ENCODE peak calls at places on chromosomes 4 and X, in seven cellular contexts. One of them, this sample, is unnamed.

GRCh38 chr4:151538963-151539362 is 130.0 kb downstream of the FHIP1A start:
- DNase-seq in Peyer's patch: no peak
- DNase-seq in left ventricle myocardium inferior: no peak
- DNase-seq in cardiac muscle cell: no peak
- DNase-seq in cardiac fibroblast: no peak
- DNase-seq in naive thymus-derived CD4-positive, alpha-beta T cell: no peak
- DNase-seq in CD8-positive, alpha-beta memory T cell: no peak
- DNase-seq in this sample: no peak

GRCh38 chrX:24646745-24647182 is 383 bp downstream of the PCYT1B start:
- DNase-seq in naive thymus-derived CD4-positive, alpha-beta T cell: no peak
- DNase-seq in cardiac fibroblast: peak; percentile 1
- DNase-seq in CD8-positive, alpha-beta memory T cell: peak; percentile 4
- DNase-seq in left ventricle myocardium inferior: no peak
- DNase-seq in cardiac muscle cell: peak; percentile 30
- DNase-seq in Peyer's patch: no peak
- DNase-seq in this sample: no peak

GRCh38 chr4:147834480-147834879 is 102.6 kb downstream of the ARHGAP10 start:
- DNase-seq in naive thymus-derived CD4-positive, alpha-beta T cell: no peak
- DNase-seq in CD8-positive, alpha-beta memory T cell: no peak
- DNase-seq in cardiac fibroblast: no peak
- DNase-seq in left ventricle myocardium inferior: no peak
- DNase-seq in cardiac muscle cell: no peak
- DNase-seq in Peyer's patch: no peak
- DNase-seq in this sample: no peak

GRCh38 chrX:64394059-64394873 is 986 bp downstream of the MTMR8 start:
- DNase-seq in naive thymus-derived CD4-positive, alpha-beta T cell: no peak
- DNase-seq in cardiac muscle cell: no peak
- DNase-seq in Peyer's patch: no peak
- DNase-seq in left ventricle myocardium inferior: no peak
- DNase-seq in cardiac fibroblast: no peak
- DNase-seq in CD8-positive, alpha-beta memory T cell: no peak
- DNase-seq in this sample: no peak

GRCh38 chr4:15455290-15455689 is 14.4 kb upstream of the CC2D2A start:
- DNase-seq in left ventricle myocardium inferior: peak; percentile 40
- DNase-seq in Peyer's patch: no peak
- DNase-seq in cardiac fibroblast: peak; percentile 96
- DNase-seq in naive thymus-derived CD4-positive, alpha-beta T cell: no peak
- DNase-seq in cardiac muscle cell: peak; percentile 89
- DNase-seq in CD8-positive, alpha-beta memory T cell: no peak
- DNase-seq in this sample: no peak

GRCh38 chr4:85030156-85030555 is 63.7 kb upstream of the WDFY3 start:
- DNase-seq in naive thymus-derived CD4-positive, alpha-beta T cell: no peak
- DNase-seq in cardiac muscle cell: no peak
- DNase-seq in CD8-positive, alpha-beta memory T cell: no peak
- DNase-seq in cardiac fibroblast: no peak
- DNase-seq in Peyer's patch: no peak
- DNase-seq in left ventricle myocardium inferior: no peak
- DNase-seq in this sample: no peak

GRCh38 chrX:153488231-153488914 is 6.4 kb upstream of the BGN start:
- DNase-seq in Peyer's patch: no peak
- DNase-seq in naive thymus-derived CD4-positive, alpha-beta T cell: no peak
- DNase-seq in left ventricle myocardium inferior: peak; percentile 65
- DNase-seq in CD8-positive, alpha-beta memory T cell: no peak
- DNase-seq in cardiac fibroblast: no peak
- DNase-seq in cardiac muscle cell: peak; percentile 75
- DNase-seq in this sample: no peak

GRCh38 chr4:8260656-8261111 is 8.9 kb upstream of the HTRA3 start:
- DNase-seq in cardiac fibroblast: peak; percentile 76
- DNase-seq in cardiac muscle cell: peak; percentile 70
- DNase-seq in CD8-positive, alpha-beta memory T cell: no peak
- DNase-seq in naive thymus-derived CD4-positive, alpha-beta T cell: no peak
- DNase-seq in Peyer's patch: no peak
- DNase-seq in left ventricle myocardium inferior: no peak
- DNase-seq in this sample: no peak

GRCh38 chrX:9862525-9862924 is 76.3 kb downstream of the SHROOM2 start:
- DNase-seq in cardiac fibroblast: no peak
- DNase-seq in CD8-positive, alpha-beta memory T cell: no peak
- DNase-seq in naive thymus-derived CD4-positive, alpha-beta T cell: no peak
- DNase-seq in left ventricle myocardium inferior: no peak
- DNase-seq in Peyer's patch: no peak
- DNase-seq in cardiac muscle cell: no peak
- DNase-seq in this sample: no peak

GRCh38 chr4:41658106-41658505 is 90.4 kb downstream of the PHOX2B start:
- DNase-seq in naive thymus-derived CD4-positive, alpha-beta T cell: no peak
- DNase-seq in left ventricle myocardium inferior: no peak
- DNase-seq in Peyer's patch: no peak
- DNase-seq in CD8-positive, alpha-beta memory T cell: no peak
- DNase-seq in cardiac fibroblast: no peak
- DNase-seq in cardiac muscle cell: no peak
- DNase-seq in this sample: no peak

GRCh38 chr4:124712417-124713212 is at the start of gene ANKRD50:
- DNase-seq in naive thymus-derived CD4-positive, alpha-beta T cell: peak; percentile 53
- DNase-seq in CD8-positive, alpha-beta memory T cell: peak; percentile 72
- DNase-seq in cardiac fibroblast: peak; percentile 95
- DNase-seq in cardiac muscle cell: peak; percentile 99
- DNase-seq in left ventricle myocardium inferior: peak; percentile 91
- DNase-seq in Peyer's patch: peak; percentile 89
- DNase-seq in this sample: peak; percentile 81

GRCh38 chr4:66911898-66912297 is 633.4 kb downstream of the CENPC start:
- DNase-seq in naive thymus-derived CD4-positive, alpha-beta T cell: no peak
- DNase-seq in cardiac fibroblast: peak; percentile 80
- DNase-seq in CD8-positive, alpha-beta memory T cell: no peak
- DNase-seq in left ventricle myocardium inferior: no peak
- DNase-seq in cardiac muscle cell: peak; percentile 27
- DNase-seq in Peyer's patch: no peak
- DNase-seq in this sample: no peak

GRCh38 chr4:112881842-112882241 is 167.6 kb upstream of the ANK2 start:
- DNase-seq in cardiac muscle cell: peak; percentile 44
- DNase-seq in naive thymus-derived CD4-positive, alpha-beta T cell: no peak
- DNase-seq in Peyer's patch: no peak
- DNase-seq in CD8-positive, alpha-beta memory T cell: no peak
- DNase-seq in cardiac fibroblast: no peak
- DNase-seq in left ventricle myocardium inferior: no peak
- DNase-seq in this sample: no peak

GRCh38 chrX:10177620-10178019 is 20.8 kb downstream of the CLCN4 start:
- DNase-seq in left ventricle myocardium inferior: no peak
- DNase-seq in CD8-positive, alpha-beta memory T cell: no peak
- DNase-seq in cardiac muscle cell: peak; percentile 35
- DNase-seq in naive thymus-derived CD4-positive, alpha-beta T cell: no peak
- DNase-seq in Peyer's patch: no peak
- DNase-seq in cardiac fibroblast: no peak
- DNase-seq in this sample: no peak

GRCh38 chrX:135009838-135010237 is 12.5 kb downstream of the RTL8B start:
- DNase-seq in CD8-positive, alpha-beta memory T cell: no peak
- DNase-seq in left ventricle myocardium inferior: no peak
- DNase-seq in Peyer's patch: no peak
- DNase-seq in cardiac fibroblast: no peak
- DNase-seq in naive thymus-derived CD4-positive, alpha-beta T cell: no peak
- DNase-seq in cardiac muscle cell: no peak
- DNase-seq in this sample: no peak

GRCh38 chr4:54986095-54986846 is 139.1 kb downstream of the KDR start:
- DNase-seq in cardiac fibroblast: no peak
- DNase-seq in left ventricle myocardium inferior: no peak
- DNase-seq in CD8-positive, alpha-beta memory T cell: no peak
- DNase-seq in naive thymus-derived CD4-positive, alpha-beta T cell: no peak
- DNase-seq in Peyer's patch: no peak
- DNase-seq in cardiac muscle cell: no peak
- DNase-seq in this sample: no peak

GRCh38 chr4:174531486-174531885 is 9.2 kb upstream of the HPGD start:
- DNase-seq in naive thymus-derived CD4-positive, alpha-beta T cell: no peak
- DNase-seq in CD8-positive, alpha-beta memory T cell: no peak
- DNase-seq in cardiac fibroblast: no peak
- DNase-seq in Peyer's patch: no peak
- DNase-seq in cardiac muscle cell: peak; percentile 21
- DNase-seq in left ventricle myocardium inferior: no peak
- DNase-seq in this sample: no peak

GRCh38 chrX:100447563-100448397 is 37.7 kb upstream of the PCDH19 start:
- DNase-seq in Peyer's patch: no peak
- DNase-seq in left ventricle myocardium inferior: peak; percentile 16
- DNase-seq in cardiac fibroblast: peak; percentile 26
- DNase-seq in CD8-positive, alpha-beta memory T cell: no peak
- DNase-seq in cardiac muscle cell: peak; percentile 38
- DNase-seq in naive thymus-derived CD4-positive, alpha-beta T cell: no peak
- DNase-seq in this sample: no peak

GRCh38 chr4:68905598-68906237 is 45.9 kb downstream of the UGT2A3 start:
- DNase-seq in cardiac muscle cell: no peak
- DNase-seq in left ventricle myocardium inferior: no peak
- DNase-seq in naive thymus-derived CD4-positive, alpha-beta T cell: no peak
- DNase-seq in CD8-positive, alpha-beta memory T cell: no peak
- DNase-seq in Peyer's patch: no peak
- DNase-seq in cardiac fibroblast: no peak
- DNase-seq in this sample: no peak

GRCh38 chr4:10015140-10015753 is 6.0 kb downstream of the SLC2A9 start:
- DNase-seq in cardiac fibroblast: peak; percentile 79
- DNase-seq in naive thymus-derived CD4-positive, alpha-beta T cell: no peak
- DNase-seq in CD8-positive, alpha-beta memory T cell: no peak
- DNase-seq in Peyer's patch: peak; percentile 67
- DNase-seq in cardiac muscle cell: peak; percentile 72
- DNase-seq in left ventricle myocardium inferior: peak; percentile 29
- DNase-seq in this sample: peak; percentile 47

GRCh38 chrX:115559672-115560071 is 1.3 kb upstream of the PLS3 start:
- DNase-seq in Peyer's patch: no peak
- DNase-seq in left ventricle myocardium inferior: no peak
- DNase-seq in CD8-positive, alpha-beta memory T cell: no peak
- DNase-seq in naive thymus-derived CD4-positive, alpha-beta T cell: no peak
- DNase-seq in cardiac fibroblast: no peak
- DNase-seq in cardiac muscle cell: no peak
- DNase-seq in this sample: no peak

GRCh38 chr4:87050596-87050995 is 115.8 kb downstream of the AFF1 start:
- DNase-seq in left ventricle myocardium inferior: peak; percentile 67
- DNase-seq in CD8-positive, alpha-beta memory T cell: no peak
- DNase-seq in naive thymus-derived CD4-positive, alpha-beta T cell: no peak
- DNase-seq in cardiac fibroblast: peak; percentile 71
- DNase-seq in Peyer's patch: no peak
- DNase-seq in cardiac muscle cell: peak; percentile 89
- DNase-seq in this sample: no peak

GRCh38 chrX:36898301-36898700 is 109.9 kb upstream of the FAM47C start:
- DNase-seq in left ventricle myocardium inferior: no peak
- DNase-seq in CD8-positive, alpha-beta memory T cell: no peak
- DNase-seq in cardiac muscle cell: no peak
- DNase-seq in naive thymus-derived CD4-positive, alpha-beta T cell: no peak
- DNase-seq in cardiac fibroblast: peak; percentile 1
- DNase-seq in Peyer's patch: no peak
- DNase-seq in this sample: no peak

GRCh38 chr4:67051000-67051789 is 494.1 kb downstream of the CENPC start:
- DNase-seq in cardiac fibroblast: no peak
- DNase-seq in cardiac muscle cell: no peak
- DNase-seq in CD8-positive, alpha-beta memory T cell: no peak
- DNase-seq in Peyer's patch: no peak
- DNase-seq in left ventricle myocardium inferior: no peak
- DNase-seq in naive thymus-derived CD4-positive, alpha-beta T cell: no peak
- DNase-seq in this sample: no peak

DNA sequence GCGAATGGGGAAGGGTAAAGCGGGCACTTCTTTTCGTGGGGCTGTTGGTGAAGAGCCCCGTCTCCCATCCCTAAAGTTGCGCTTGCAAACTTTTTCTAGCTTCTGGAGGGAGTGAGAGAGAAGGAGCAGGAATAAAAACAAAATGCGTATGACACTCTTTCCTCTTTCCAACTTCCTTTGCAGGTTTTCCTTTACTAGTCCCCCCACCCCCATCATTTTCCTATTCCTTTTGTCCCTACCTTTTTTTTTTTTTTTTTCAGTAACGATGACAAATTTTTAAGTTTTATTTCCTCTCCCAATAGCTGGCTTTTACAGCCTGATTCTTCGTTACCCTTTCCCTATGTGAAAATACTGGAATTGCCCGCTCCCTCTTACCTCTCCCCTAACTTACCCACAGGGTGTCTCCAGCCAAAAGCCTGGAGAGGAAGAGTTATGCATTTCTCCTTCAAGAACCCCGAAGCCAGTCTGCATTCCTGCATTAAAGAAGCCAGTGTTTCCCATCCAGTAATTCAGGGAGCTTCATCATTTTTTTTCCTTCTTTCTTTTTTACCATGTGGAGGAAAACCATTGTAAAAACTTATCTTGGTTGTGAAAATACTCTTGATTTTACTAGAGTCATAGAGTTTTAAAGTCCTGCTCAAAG is 647 bp upstream of the ARSJ start:
- DNase-seq in cardiac muscle cell: peak; percentile 54
- DNase-seq in CD8-positive, alpha-beta memory T cell: no peak
- DNase-seq in cardiac fibroblast: peak; percentile 41
- DNase-seq in Peyer's patch: no peak
- DNase-seq in left ventricle myocardium inferior: no peak
- DNase-seq in naive thymus-derived CD4-positive, alpha-beta T cell: no peak
- DNase-seq in this sample: no peak
- H3K4me3 ChIP-seq in cardiac muscle cell: peak overlapping the region; percentile 41
- H3K4me3 ChIP-seq in CD8-positive, alpha-beta memory T cell: peak overlapping the region; percentile 46
- H3K4me3 ChIP-seq in cardiac fibroblast: peak overlapping the region; percentile 80
- H3K4me3 ChIP-seq in Peyer's patch: peak overlapping the region; percentile 26
- H3K4me3 ChIP-seq in left ventricle myocardium inferior: peak overlapping the region; percentile 70
- H3K4me3 ChIP-seq in naive thymus-derived CD4-positive, alpha-beta T cell: peak overlapping the region; percentile 53
- H3K4me3 ChIP-seq in this sample: no peak overlapping the region

DNA sequence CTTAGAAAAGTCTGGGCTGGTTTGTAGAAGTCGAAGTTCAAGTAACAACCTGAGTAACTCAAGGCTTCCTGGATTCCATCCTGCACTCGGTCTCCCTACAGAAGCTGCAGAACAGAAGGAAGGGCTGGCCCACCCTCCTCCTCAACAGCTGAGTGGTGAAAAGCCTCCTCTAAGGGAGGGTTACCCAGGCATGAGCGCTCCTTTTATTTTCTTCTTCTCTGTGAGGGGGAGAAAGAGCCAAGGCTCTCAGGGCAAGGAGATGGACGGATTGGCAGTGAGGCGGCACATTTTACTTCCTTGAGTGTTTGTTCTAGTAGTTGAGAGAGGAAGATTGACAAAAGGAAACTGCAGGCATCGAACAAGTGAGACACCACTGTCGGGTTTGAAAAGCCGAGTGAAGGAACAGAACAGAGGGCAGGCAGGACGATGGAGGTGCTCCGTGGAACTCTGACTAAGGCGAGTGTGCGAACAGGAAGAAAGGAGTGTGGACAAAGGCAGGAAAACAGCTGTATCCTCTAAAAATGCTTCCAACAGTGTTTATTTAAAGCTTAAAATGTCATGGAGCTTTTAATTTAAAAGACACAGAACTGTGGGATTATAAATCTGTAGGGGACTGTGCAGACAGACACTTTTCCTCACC is 38.4 kb upstream of the STS start:
- DNase-seq in left ventricle myocardium inferior: no peak
- DNase-seq in Peyer's patch: no peak
- DNase-seq in cardiac fibroblast: peak; percentile 32
- DNase-seq in cardiac muscle cell: peak; percentile 21
- DNase-seq in naive thymus-derived CD4-positive, alpha-beta T cell: no peak
- DNase-seq in CD8-positive, alpha-beta memory T cell: no peak
- DNase-seq in this sample: no peak
- H3K4me3 ChIP-seq in left ventricle myocardium inferior: peak overlapping the region; percentile 38
- H3K4me3 ChIP-seq in Peyer's patch: no peak overlapping the region
- H3K4me3 ChIP-seq in cardiac fibroblast: peak overlapping the region; percentile 22
- H3K4me3 ChIP-seq in cardiac muscle cell: no peak overlapping the region
- H3K4me3 ChIP-seq in naive thymus-derived CD4-positive, alpha-beta T cell: no peak overlapping the region
- H3K4me3 ChIP-seq in CD8-positive, alpha-beta memory T cell: no peak overlapping the region
- H3K4me3 ChIP-seq in this sample: no peak overlapping the region

GRCh38 chr4:92344216-92344615 is 40.5 kb downstream of the GRID2 start:
- DNase-seq in cardiac fibroblast: no peak
- DNase-seq in cardiac muscle cell: no peak
- DNase-seq in left ventricle myocardium inferior: no peak
- DNase-seq in Peyer's patch: no peak
- DNase-seq in CD8-positive, alpha-beta memory T cell: no peak
- DNase-seq in naive thymus-derived CD4-positive, alpha-beta T cell: no peak
- DNase-seq in this sample: no peak
- H3K4me3 ChIP-seq in cardiac fibroblast: no peak overlapping the region
- H3K4me3 ChIP-seq in cardiac muscle cell: no peak overlapping the region
- H3K4me3 ChIP-seq in left ventricle myocardium inferior: no peak overlapping the region
- H3K4me3 ChIP-seq in Peyer's patch: no peak overlapping the region
- H3K4me3 ChIP-seq in CD8-positive, alpha-beta memory T cell: no peak overlapping the region
- H3K4me3 ChIP-seq in naive thymus-derived CD4-positive, alpha-beta T cell: no peak overlapping the region
- H3K4me3 ChIP-seq in this sample: no peak overlapping the region

GRCh38 chr4:154417358-154417673 is 74.3 kb downstream of the DCHS2 start:
- DNase-seq in Peyer's patch: no peak
- DNase-seq in CD8-positive, alpha-beta memory T cell: no peak
- DNase-seq in cardiac muscle cell: no peak
- DNase-seq in left ventricle myocardium inferior: no peak
- DNase-seq in naive thymus-derived CD4-positive, alpha-beta T cell: no peak
- DNase-seq in cardiac fibroblast: no peak
- DNase-seq in this sample: no peak
- H3K4me3 ChIP-seq in Peyer's patch: peak overlapping the region; percentile 32
- H3K4me3 ChIP-seq in CD8-positive, alpha-beta memory T cell: no peak overlapping the region
- H3K4me3 ChIP-seq in cardiac muscle cell: peak overlapping the region; percentile 48
- H3K4me3 ChIP-seq in left ventricle myocardium inferior: peak overlapping the region; percentile 59
- H3K4me3 ChIP-seq in naive thymus-derived CD4-positive, alpha-beta T cell: no peak overlapping the region
- H3K4me3 ChIP-seq in cardiac fibroblast: no peak overlapping the region
- H3K4me3 ChIP-seq in this sample: no peak overlapping the region